ENCODE peak calls at places on chromosome X, in six cellular contexts. S is uterus; W is cardiac muscle cell; Z is MCF 10A; Q is fibroblast of lung; P is effector memory CD4-positive, alpha-beta T cell. U is an unnamed sample.

GRCh38 chrX:132636080-132636479 is 147.2 kb upstream of the MBNL3 start:
- DNase-seq in Z (no peak), S (no peak), Q (peak; percentile 23), W (peak; percentile 11), P (no peak), U (no peak)

GRCh38 chrX:46254623-46255022 is 290.6 kb downstream of the ZNF674 start:
- DNase-seq in S (no peak), W (peak; percentile 12), P (no peak), Q (no peak), Z (no peak), U (no peak)

GRCh38 chrX:129115104-129115503 is 408.2 kb downstream of the SMARCA1 start:
- DNase-seq in S (no peak), Q (peak; percentile 0), W (peak; percentile 6), P (no peak), Z (peak; percentile 50), U (no peak)

GRCh38 chrX:20217906-20218305 is 48.8 kb downstream of the RPS6KA3 start:
- DNase-seq in Z (no peak), Q (no peak), S (no peak), W (no peak), P (no peak), U (no peak)

GRCh38 chrX:150704030-150704613 is 10.9 kb downstream of the MTMR1 start:
- DNase-seq in W (peak; percentile 54), Z (peak; percentile 20), Q (no peak), P (no peak), S (no peak), U (no peak)

GRCh38 chrX:41373989-41374606 is 40.1 kb downstream of the DDX3X start:
- DNase-seq in S (no peak), Z (no peak), W (no peak), P (no peak), Q (no peak), U (no peak)

GRCh38 chrX:46991664-46992063 is 79.4 kb downstream of the JADE3 start:
- DNase-seq in P (no peak), Q (no peak), Z (no peak), W (no peak), S (no peak), U (no peak)

GRCh38 chrX:118524344-118524743 is 28.7 kb downstream of the DOCK11 start:
- DNase-seq in Z (no peak), W (no peak), S (no peak), Q (no peak), P (no peak), U (no peak)

GRCh38 chrX:53093177-53093655 is 726 bp upstream of the KANTR start:
- DNase-seq in Q (peak; percentile 74), S (peak; percentile 82), P (peak; percentile 70), Z (peak; percentile 82), W (peak; percentile 86), U (peak; percentile 54)

GRCh38 chrX:14673764-14674163 is 144.4 kb downstream of the GLRA2 start:
- DNase-seq in P (no peak), S (no peak), Q (peak; percentile 91), W (peak; percentile 83), Z (peak; percentile 94), U (peak; percentile 22)